ENCODE peak calls at places on chromosomes 11 and 22, in seven cellular contexts. M, K, Q, Y, D, V and F are unnamed samples.
A peak's percentile ranks its signal among the peaks of the same experiment; 100 is the strongest.

GRCh38 chr22:40679964-40680818 is 907 bp downstream of the MCHR1 start:
- DNase-seq in V (no peak), D (no peak), M (peak; percentile 18), Q (no peak), Y (no peak), K (peak; percentile 9), F (peak; percentile 27)

GRCh38 chr11:20081336-20081735 is 78.9 kb downstream of the DBX1 start:
- DNase-seq in D (no peak), Q (no peak), K (no peak), Y (no peak), M (no peak), V (no peak), F (no peak)

GRCh38 chr11:110314366-110315095 is 18.1 kb upstream of the RDX start:
- DNase-seq in D (no peak), Q (no peak), Y (no peak), V (no peak), M (no peak), K (no peak), F (no peak)

GRCh38 chr11:62574363-62575057 is 819 bp upstream of the EEF1G start:
- DNase-seq in D (peak; percentile 41), Y (no peak), Q (no peak), K (no peak), V (no peak), M (peak; percentile 35), F (no peak)

GRCh38 chr22:39528080-39528661 is 4.4 kb downstream of the RPS19BP1 start:
- DNase-seq in M (no peak), V (no peak), D (no peak), K (no peak), Q (no peak), Y (no peak), F (no peak)

GRCh38 chr22:39278040-39278439 is 33.3 kb upstream of the PDGFB start:
- DNase-seq in M (no peak), K (no peak), Y (no peak), Q (no peak), V (no peak), D (peak; percentile 64), F (peak; percentile 47)

GRCh38 chr11:33996498-33997454 is 54.8 kb upstream of the CAPRIN1 start:
- DNase-seq in Q (peak; percentile 64), M (peak; percentile 81), Y (peak; percentile 69), V (peak; percentile 74), K (peak; percentile 77), D (peak; percentile 25), F (peak; percentile 85)

GRCh38 chr22:22019659-22020424 is 37.3 kb upstream of the TOP3B start:
- DNase-seq in Q (no peak), D (no peak), K (no peak), Y (peak; percentile 74), M (no peak), V (no peak), F (no peak)

GRCh38 chr11:114257621-114258558 is 38.3 kb upstream of the NNMT start:
- DNase-seq in Y (no peak), D (peak; percentile 72), V (peak; percentile 92), Q (no peak), M (no peak), K (no peak), F (peak; percentile 59)

GRCh38 chr11:121415861-121416260 is 36.3 kb upstream of the SORL1 start:
- DNase-seq in V (no peak), Y (peak; percentile 44), D (no peak), Q (no peak), M (peak; percentile 11), K (no peak), F (peak; percentile 26)

GRCh38 chr11:74460481-74461154 is 6.7 kb downstream of the KCNE3 start:
- DNase-seq in Y (peak; percentile 9), K (peak; percentile 25), Q (no peak), D (no peak), V (no peak), M (peak; percentile 75), F (peak; percentile 72)

GRCh38 chr11:110763249-110764011 is 51.2 kb upstream of the ARHGAP20 start:
- DNase-seq in Q (no peak), Y (no peak), K (peak; percentile 31), V (no peak), D (no peak), M (peak; percentile 74), F (peak; percentile 92)

GRCh38 chr11:122751298-122752070 is 86.8 kb upstream of the CRTAM start:
- DNase-seq in K (no peak), D (no peak), M (peak; percentile 46), Y (peak; percentile 59), V (peak; percentile 21), Q (no peak), F (peak; percentile 58)

GRCh38 chr11:57203359-57203758 is 21.6 kb downstream of the LRRC55 start:
- DNase-seq in V (peak; percentile 90), D (peak; percentile 85), Y (no peak), M (peak; percentile 71), K (no peak), Q (no peak), F (no peak)

GRCh38 chr11:126791446-126791845 is 209.1 kb downstream of the KIRREL3 start:
- DNase-seq in K (no peak), M (no peak), Q (no peak), Y (no peak), V (no peak), D (no peak), F (no peak)
- TF ChIP-seq CTCF in K (peak; percentile 28), M (no peak), Q (no peak), Y (no peak), V (no peak), D (no peak), F (no peak)

GRCh38 chr11:48109046-48109666 is 107.5 kb upstream of the OR4B1 start:
- DNase-seq in V (no peak), Q (peak; percentile 71), D (no peak), Y (peak; percentile 35), K (no peak), M (peak; percentile 71), F (peak; percentile 80)
- H3K4me3 ChIP-seq in V (no peak overlapping the region), Q (peak overlapping the region; percentile 34), D (peak overlapping the region; percentile 48), Y (no peak overlapping the region), K (peak overlapping the region; percentile 43), M (no peak overlapping the region), F (no peak overlapping the region)

DNA sequence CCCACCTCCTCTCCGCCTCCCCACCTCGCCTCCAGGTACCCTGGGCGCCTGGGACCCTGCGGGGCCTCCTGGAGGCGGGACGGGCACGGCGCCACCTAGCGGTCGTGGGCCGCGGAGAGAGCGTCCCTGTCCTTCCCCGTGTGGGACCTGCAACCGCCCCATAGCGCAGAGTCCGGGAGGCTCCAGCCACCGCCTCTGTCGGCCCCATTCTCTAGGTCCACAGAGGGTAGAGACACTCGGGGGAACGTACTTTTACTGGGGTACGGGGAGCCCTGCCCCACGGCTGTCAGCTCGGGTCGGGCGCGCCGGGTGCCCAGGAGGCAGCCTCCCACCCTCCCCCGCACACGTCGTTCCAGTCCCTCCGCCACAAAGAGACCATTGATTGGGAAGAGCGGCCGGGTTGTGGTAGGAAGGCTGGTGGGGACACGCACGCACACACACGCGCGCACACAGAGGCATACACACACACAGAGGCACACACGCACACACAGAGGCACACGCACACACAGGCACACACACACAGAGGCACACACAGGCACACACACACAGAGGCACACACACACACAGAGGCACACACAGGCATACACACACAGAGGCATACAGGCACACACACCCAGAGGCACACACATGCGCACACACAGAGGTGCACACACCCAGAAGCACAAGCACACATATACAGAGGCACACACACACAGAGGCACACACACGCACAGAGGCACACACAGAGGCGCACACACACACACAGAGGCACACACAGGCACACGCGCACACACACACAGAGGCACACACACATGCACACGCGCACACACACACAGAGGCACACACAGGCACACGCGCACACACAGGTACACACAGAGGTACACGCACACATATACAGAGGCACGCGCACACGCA is 12.6 kb upstream of the NECTIN1 start:
- DNase-seq in K (no peak), Q (peak; percentile 58), V (no peak), Y (no peak), D (peak; percentile 52), M (no peak), F (no peak)
- TF ChIP-seq CTCF in K (peak; percentile 85), Q (peak; percentile 62), V (peak; percentile 63), Y (peak; percentile 84), D (peak; percentile 89), M (peak; percentile 65), F (peak; percentile 74)

GRCh38 chr11:46352063-46352841 is 5.0 kb downstream of the DGKZ start:
- DNase-seq in Y (peak; percentile 87), Q (no peak), V (no peak), M (no peak), D (no peak), K (no peak), F (peak; percentile 69)

GRCh38 chr11:46351606-46352005 is 4.3 kb downstream of the DGKZ start:
- DNase-seq in M (no peak), D (no peak), K (no peak), V (no peak), Y (no peak), Q (no peak), F (no peak)

GRCh38 chr11:46348986-46349401 is 1.7 kb downstream of the DGKZ start:
- DNase-seq in Y (no peak), Q (no peak), K (no peak), M (no peak), V (no peak), D (no peak), F (no peak)

GRCh38 chr11:46350695-46351094 is 3.4 kb downstream of the DGKZ start:
- DNase-seq in D (no peak), V (no peak), M (no peak), Y (no peak), Q (no peak), K (no peak), F (no peak)

DNA sequence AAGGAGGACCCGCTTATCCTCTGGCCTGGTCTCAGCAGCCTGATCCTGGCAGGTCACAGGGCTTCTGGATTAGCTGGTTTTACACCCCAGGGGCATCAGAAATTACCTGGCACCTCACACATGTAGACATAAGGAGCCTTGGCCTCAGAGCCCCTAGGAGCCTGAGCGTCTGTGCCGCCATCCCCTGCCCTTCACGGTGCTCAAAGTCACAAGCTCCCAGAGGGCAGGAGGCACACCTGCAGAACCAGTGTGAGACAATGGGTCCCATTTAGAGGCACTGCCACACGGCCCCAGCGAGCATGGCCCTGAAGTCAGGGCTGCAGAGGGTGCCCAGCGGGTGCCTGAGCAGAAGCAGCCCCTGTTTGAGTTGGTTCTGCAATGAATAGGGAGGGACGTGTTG is 3.9 kb downstream of the DGKZ start:
- DNase-seq in V (no peak), K (no peak), D (no peak), Q (no peak), Y (no peak), M (no peak), F (no peak)
- H3K4me3 ChIP-seq in V (no peak overlapping the region), K (no peak overlapping the region), D (peak overlapping the region; percentile 37), Q (no peak overlapping the region), Y (no peak overlapping the region), M (no peak overlapping the region), F (no peak overlapping the region)